ENCODE peak calls at places on chromosomes 4 and X, in eight cellular contexts. One of them, this sample, is unnamed.

GRCh38 chrX:40012039-40012799 is 85.5 kb downstream of the BCOR start:
- DNase-seq in mammary epithelial cell: no peak
- DNase-seq in cardiac muscle cell: no peak
- DNase-seq in astrocyte: peak; percentile 47
- DNase-seq in pancreas: no peak
- DNase-seq in sigmoid colon: peak; percentile 75
- DNase-seq in IMR-90: peak; percentile 71
- DNase-seq in upper lobe of right lung: peak; percentile 65
- DNase-seq in this sample: peak; percentile 27

GRCh38 chr4:187732524-187732923 is 263.0 kb upstream of the ZFP42 start:
- DNase-seq in mammary epithelial cell: peak; percentile 22
- DNase-seq in cardiac muscle cell: no peak
- DNase-seq in astrocyte: no peak
- DNase-seq in pancreas: no peak
- DNase-seq in sigmoid colon: no peak
- DNase-seq in IMR-90: peak; percentile 10
- DNase-seq in upper lobe of right lung: no peak
- DNase-seq in this sample: peak; percentile 4

GRCh38 chrX:133983974-133984578 is 1.3 kb downstream of the GPC3 start:
- DNase-seq in mammary epithelial cell: no peak
- DNase-seq in cardiac muscle cell: peak; percentile 28
- DNase-seq in astrocyte: no peak
- DNase-seq in pancreas: no peak
- DNase-seq in sigmoid colon: no peak
- DNase-seq in IMR-90: no peak
- DNase-seq in upper lobe of right lung: no peak
- DNase-seq in this sample: no peak

GRCh38 chr4:83177182-83177581 is 62.7 kb upstream of the PLAC8 start:
- DNase-seq in mammary epithelial cell: no peak
- DNase-seq in cardiac muscle cell: no peak
- DNase-seq in astrocyte: no peak
- DNase-seq in pancreas: no peak
- DNase-seq in sigmoid colon: no peak
- DNase-seq in IMR-90: no peak
- DNase-seq in upper lobe of right lung: no peak
- DNase-seq in this sample: no peak

GRCh38 chr4:137635596-137635995 is 103.3 kb upstream of the PCDH18 start:
- DNase-seq in mammary epithelial cell: no peak
- DNase-seq in cardiac muscle cell: no peak
- DNase-seq in astrocyte: no peak
- DNase-seq in pancreas: no peak
- DNase-seq in sigmoid colon: no peak
- DNase-seq in IMR-90: no peak
- DNase-seq in upper lobe of right lung: no peak
- DNase-seq in this sample: no peak

GRCh38 chr4:132866616-132867015 is 282.5 kb upstream of the PCDH10 start:
- DNase-seq in mammary epithelial cell: no peak
- DNase-seq in cardiac muscle cell: no peak
- DNase-seq in astrocyte: no peak
- DNase-seq in pancreas: no peak
- DNase-seq in sigmoid colon: no peak
- DNase-seq in IMR-90: no peak
- DNase-seq in upper lobe of right lung: no peak
- DNase-seq in this sample: no peak

GRCh38 chr4:90546114-90546513 is 418.9 kb downstream of the CCSER1 start:
- DNase-seq in mammary epithelial cell: peak; percentile 89
- DNase-seq in cardiac muscle cell: no peak
- DNase-seq in astrocyte: no peak
- DNase-seq in pancreas: no peak
- DNase-seq in sigmoid colon: no peak
- DNase-seq in IMR-90: no peak
- DNase-seq in upper lobe of right lung: no peak
- DNase-seq in this sample: peak; percentile 96

GRCh38 chrX:118554511-118554910 is 58.9 kb downstream of the DOCK11 start:
- DNase-seq in mammary epithelial cell: no peak
- DNase-seq in cardiac muscle cell: no peak
- DNase-seq in astrocyte: no peak
- DNase-seq in pancreas: no peak
- DNase-seq in sigmoid colon: no peak
- DNase-seq in IMR-90: no peak
- DNase-seq in upper lobe of right lung: no peak
- DNase-seq in this sample: peak; percentile 19

GRCh38 chr4:77202491-77202890 is 45.5 kb downstream of the CCNG2 start:
- DNase-seq in mammary epithelial cell: peak; percentile 89
- DNase-seq in cardiac muscle cell: no peak
- DNase-seq in astrocyte: no peak
- DNase-seq in pancreas: no peak
- DNase-seq in sigmoid colon: no peak
- DNase-seq in IMR-90: no peak
- DNase-seq in upper lobe of right lung: no peak
- DNase-seq in this sample: peak; percentile 97

GRCh38 chrX:42023122-42023521 is 99.8 kb upstream of the CASK start:
- DNase-seq in mammary epithelial cell: no peak
- DNase-seq in cardiac muscle cell: no peak
- DNase-seq in astrocyte: no peak
- DNase-seq in pancreas: no peak
- DNase-seq in sigmoid colon: no peak
- DNase-seq in IMR-90: no peak
- DNase-seq in upper lobe of right lung: no peak
- DNase-seq in this sample: no peak

GRCh38 chrX:13059676-13060499 is 15.5 kb upstream of the FAM9C start:
- DNase-seq in mammary epithelial cell: peak; percentile 53
- DNase-seq in cardiac muscle cell: no peak
- DNase-seq in astrocyte: peak; percentile 63
- DNase-seq in pancreas: no peak
- DNase-seq in sigmoid colon: no peak
- DNase-seq in IMR-90: peak; percentile 73
- DNase-seq in upper lobe of right lung: no peak
- DNase-seq in this sample: peak; percentile 9

GRCh38 chr4:19063662-19064061 is 1042.1 kb upstream of the LCORL start:
- DNase-seq in mammary epithelial cell: no peak
- DNase-seq in cardiac muscle cell: no peak
- DNase-seq in astrocyte: no peak
- DNase-seq in pancreas: no peak
- DNase-seq in sigmoid colon: no peak
- DNase-seq in IMR-90: no peak
- DNase-seq in upper lobe of right lung: no peak
- DNase-seq in this sample: no peak

GRCh38 chr4:67584496-67584895 is 26.0 kb downstream of the STAP1 start:
- DNase-seq in mammary epithelial cell: no peak
- DNase-seq in cardiac muscle cell: no peak
- DNase-seq in astrocyte: no peak
- DNase-seq in pancreas: no peak
- DNase-seq in sigmoid colon: no peak
- DNase-seq in IMR-90: no peak
- DNase-seq in upper lobe of right lung: no peak
- DNase-seq in this sample: no peak

GRCh38 chr4:6695660-6696581 is 2.2 kb downstream of the S100P start:
- DNase-seq in mammary epithelial cell: peak; percentile 19
- DNase-seq in cardiac muscle cell: no peak
- DNase-seq in astrocyte: no peak
- DNase-seq in pancreas: no peak
- DNase-seq in sigmoid colon: no peak
- DNase-seq in IMR-90: peak; percentile 16
- DNase-seq in upper lobe of right lung: no peak
- DNase-seq in this sample: no peak

GRCh38 chr4:64417974-64418373 is 8.7 kb upstream of the TECRL start:
- DNase-seq in mammary epithelial cell: peak; percentile 1
- DNase-seq in cardiac muscle cell: no peak
- DNase-seq in astrocyte: peak; percentile 4
- DNase-seq in pancreas: no peak
- DNase-seq in sigmoid colon: no peak
- DNase-seq in IMR-90: no peak
- DNase-seq in upper lobe of right lung: no peak
- DNase-seq in this sample: peak; percentile 14

GRCh38 chrX:42678133-42678532 is 99.8 kb downstream of the PPP1R2C start:
- DNase-seq in mammary epithelial cell: peak; percentile 9
- DNase-seq in cardiac muscle cell: no peak
- DNase-seq in astrocyte: no peak
- DNase-seq in pancreas: peak; percentile 20
- DNase-seq in sigmoid colon: no peak
- DNase-seq in IMR-90: no peak
- DNase-seq in upper lobe of right lung: no peak
- DNase-seq in this sample: peak; percentile 17

GRCh38 chr4:6507345-6507744 is 34.9 kb upstream of the PPP2R2C start:
- DNase-seq in mammary epithelial cell: no peak
- DNase-seq in cardiac muscle cell: no peak
- DNase-seq in astrocyte: no peak
- DNase-seq in pancreas: no peak
- DNase-seq in sigmoid colon: no peak
- DNase-seq in IMR-90: no peak
- DNase-seq in upper lobe of right lung: no peak
- DNase-seq in this sample: no peak

GRCh38 chr4:145886871-145887240 is 51.8 kb downstream of the ZNF827 start:
- DNase-seq in mammary epithelial cell: no peak
- DNase-seq in cardiac muscle cell: peak; percentile 25
- DNase-seq in astrocyte: no peak
- DNase-seq in pancreas: no peak
- DNase-seq in sigmoid colon: no peak
- DNase-seq in IMR-90: no peak
- DNase-seq in upper lobe of right lung: no peak
- DNase-seq in this sample: no peak

GRCh38 chr4:145890689-145891088 is 47.9 kb downstream of the ZNF827 start:
- DNase-seq in mammary epithelial cell: no peak
- DNase-seq in cardiac muscle cell: no peak
- DNase-seq in astrocyte: no peak
- DNase-seq in pancreas: no peak
- DNase-seq in sigmoid colon: no peak
- DNase-seq in IMR-90: no peak
- DNase-seq in upper lobe of right lung: no peak
- DNase-seq in this sample: no peak

GRCh38 chr4:145885666-145886065 is 53.0 kb downstream of the ZNF827 start:
- DNase-seq in mammary epithelial cell: no peak
- DNase-seq in cardiac muscle cell: no peak
- DNase-seq in astrocyte: no peak
- DNase-seq in pancreas: no peak
- DNase-seq in sigmoid colon: no peak
- DNase-seq in IMR-90: no peak
- DNase-seq in upper lobe of right lung: no peak
- DNase-seq in this sample: no peak

GRCh38 chr4:145887241-145887964 is 51.2 kb downstream of the ZNF827 start:
- DNase-seq in mammary epithelial cell: no peak
- DNase-seq in cardiac muscle cell: no peak
- DNase-seq in astrocyte: peak; percentile 66
- DNase-seq in pancreas: no peak
- DNase-seq in sigmoid colon: peak; percentile 83
- DNase-seq in IMR-90: peak; percentile 75
- DNase-seq in upper lobe of right lung: no peak
- DNase-seq in this sample: peak; percentile 22

DNA sequence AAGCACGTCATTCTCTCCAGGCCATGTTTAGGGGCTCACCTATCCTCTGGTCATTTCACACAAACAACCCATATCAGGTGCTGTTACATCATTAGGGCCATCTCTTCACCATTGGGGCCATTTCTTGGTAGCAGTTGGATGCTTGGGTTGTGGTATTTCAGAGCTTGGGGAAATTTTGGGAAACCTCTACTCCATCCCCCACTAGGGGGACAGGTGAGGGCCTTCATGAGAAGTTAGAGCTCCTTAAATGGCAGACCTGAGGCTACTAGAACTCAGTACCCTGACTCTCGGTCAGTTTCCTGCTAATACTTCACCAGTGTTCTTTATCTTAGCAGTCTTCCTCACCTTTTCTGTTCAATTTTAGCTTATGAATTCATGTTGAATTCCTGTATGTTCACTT is 50.2 kb downstream of the ZNF827 start:
- DNase-seq in mammary epithelial cell: no peak
- DNase-seq in cardiac muscle cell: no peak
- DNase-seq in astrocyte: no peak
- DNase-seq in pancreas: no peak
- DNase-seq in sigmoid colon: no peak
- DNase-seq in IMR-90: no peak
- DNase-seq in upper lobe of right lung: no peak
- DNase-seq in this sample: no peak
- TF ChIP-seq CTCF in mammary epithelial cell: peak; percentile 29
- TF ChIP-seq CTCF in cardiac muscle cell: no peak
- TF ChIP-seq CTCF in astrocyte: no peak
- TF ChIP-seq CTCF in pancreas: no peak
- TF ChIP-seq CTCF in sigmoid colon: no peak
- TF ChIP-seq CTCF in IMR-90: no peak
- TF ChIP-seq CTCF in upper lobe of right lung: no peak
- TF ChIP-seq CTCF in this sample: no peak

GRCh38 chr4:89056953-89057398 is at the start of gene FAM13A:
- DNase-seq in mammary epithelial cell: peak; percentile 90
- DNase-seq in cardiac muscle cell: peak; percentile 98
- DNase-seq in astrocyte: peak; percentile 98
- DNase-seq in pancreas: peak; percentile 88
- DNase-seq in sigmoid colon: peak; percentile 95
- DNase-seq in IMR-90: peak; percentile 97
- DNase-seq in upper lobe of right lung: peak; percentile 66
- DNase-seq in this sample: peak; percentile 95
- H3K4me3 ChIP-seq in mammary epithelial cell: peak within 1 kb of the TSS; percentile 65
- H3K4me3 ChIP-seq in cardiac muscle cell: peak within 1 kb of the TSS; percentile 67
- H3K4me3 ChIP-seq in astrocyte: peak within 1 kb of the TSS; percentile 72
- H3K4me3 ChIP-seq in pancreas: peak within 1 kb of the TSS; percentile 1
- H3K4me3 ChIP-seq in sigmoid colon: peak within 1 kb of the TSS; percentile 50
- H3K4me3 ChIP-seq in IMR-90: peak within 1 kb of the TSS; percentile 52
- H3K4me3 ChIP-seq in upper lobe of right lung: peak within 1 kb of the TSS; percentile 50
- H3K4me3 ChIP-seq in this sample: peak within 1 kb of the TSS; percentile 25

GRCh38 chr4:63379750-63380522 is 1029.3 kb downstream of the TECRL start:
- DNase-seq in mammary epithelial cell: no peak
- DNase-seq in cardiac muscle cell: no peak
- DNase-seq in astrocyte: no peak
- DNase-seq in pancreas: no peak
- DNase-seq in sigmoid colon: no peak
- DNase-seq in IMR-90: no peak
- DNase-seq in upper lobe of right lung: no peak
- DNase-seq in this sample: no peak
- H3K36me3 ChIP-seq in mammary epithelial cell: no peaks in the 10 kb centered on the region
- H3K36me3 ChIP-seq in cardiac muscle cell: no peaks in the 10 kb centered on the region
- H3K36me3 ChIP-seq in astrocyte: no peaks in the 10 kb centered on the region
- H3K36me3 ChIP-seq in pancreas: no peaks in the 10 kb centered on the region
- H3K36me3 ChIP-seq in sigmoid colon: no peaks in the 10 kb centered on the region
- H3K36me3 ChIP-seq in IMR-90: no peaks in the 10 kb centered on the region
- H3K36me3 ChIP-seq in upper lobe of right lung: no peaks in the 10 kb centered on the region
- H3K36me3 ChIP-seq in this sample: no peaks in the 10 kb centered on the region

GRCh38 chr4:88794087-88794486 is 96.5 kb upstream of the NAP1L5 start:
- DNase-seq in mammary epithelial cell: no peak
- DNase-seq in cardiac muscle cell: no peak
- DNase-seq in astrocyte: no peak
- DNase-seq in pancreas: no peak
- DNase-seq in sigmoid colon: no peak
- DNase-seq in IMR-90: no peak
- DNase-seq in upper lobe of right lung: no peak
- DNase-seq in this sample: no peak

GRCh38 chr4:88792268-88792781 is 94.7 kb upstream of the NAP1L5 start:
- DNase-seq in mammary epithelial cell: peak; percentile 96
- DNase-seq in cardiac muscle cell: no peak
- DNase-seq in astrocyte: peak; percentile 83
- DNase-seq in pancreas: no peak
- DNase-seq in sigmoid colon: no peak
- DNase-seq in IMR-90: peak; percentile 86
- DNase-seq in upper lobe of right lung: no peak
- DNase-seq in this sample: peak; percentile 92

GRCh38 chr4:88793473-88793872 is 95.8 kb upstream of the NAP1L5 start:
- DNase-seq in mammary epithelial cell: no peak
- DNase-seq in cardiac muscle cell: no peak
- DNase-seq in astrocyte: no peak
- DNase-seq in pancreas: no peak
- DNase-seq in sigmoid colon: no peak
- DNase-seq in IMR-90: no peak
- DNase-seq in upper lobe of right lung: no peak
- DNase-seq in this sample: no peak

GRCh38 chr4:88792821-88793220 is 95.2 kb upstream of the NAP1L5 start:
- DNase-seq in mammary epithelial cell: no peak
- DNase-seq in cardiac muscle cell: no peak
- DNase-seq in astrocyte: peak; percentile 74
- DNase-seq in pancreas: no peak
- DNase-seq in sigmoid colon: no peak
- DNase-seq in IMR-90: peak; percentile 59
- DNase-seq in upper lobe of right lung: no peak
- DNase-seq in this sample: no peak

GRCh38 chr4:88791274-88791673 is 93.6 kb upstream of the NAP1L5 start:
- DNase-seq in mammary epithelial cell: peak; percentile 42
- DNase-seq in cardiac muscle cell: no peak
- DNase-seq in astrocyte: peak; percentile 59
- DNase-seq in pancreas: no peak
- DNase-seq in sigmoid colon: no peak
- DNase-seq in IMR-90: peak; percentile 23
- DNase-seq in upper lobe of right lung: no peak
- DNase-seq in this sample: peak; percentile 51
- TF ChIP-seq CTCF in mammary epithelial cell: peak; percentile 36
- TF ChIP-seq CTCF in cardiac muscle cell: peak; percentile 31
- TF ChIP-seq CTCF in astrocyte: peak; percentile 22
- TF ChIP-seq CTCF in pancreas: no peak
- TF ChIP-seq CTCF in sigmoid colon: no peak
- TF ChIP-seq CTCF in IMR-90: peak; percentile 38
- TF ChIP-seq CTCF in upper lobe of right lung: no peak
- TF ChIP-seq CTCF in this sample: peak; percentile 6